ENCODE peak calls at places on chromosome 12, in nine cellular contexts. C, Y, Z, L, V, P, N, J and Q are unnamed samples.

GRCh38 chr12:112176321-112177010 is 51.1 kb downstream of the TRAFD1 start:
- DNase-seq in C (no peak), Y (no peak), Z (no peak), L (no peak), V (no peak), P (no peak), N (no peak), J (no peak), Q (no peak)

GRCh38 chr12:91817512-91817911 is 328.1 kb downstream of the BTG1 start:
- DNase-seq in C (no peak), Y (no peak), Z (no peak), L (peak; percentile 9), V (no peak), P (peak; percentile 64), N (no peak), J (peak; percentile 14), Q (peak; percentile 85)

GRCh38 chr12:16189849-16190248 is 87.6 kb downstream of the SLC15A5 start:
- DNase-seq in C (peak; percentile 58), Y (no peak), Z (peak; percentile 7), L (peak; percentile 74), V (peak; percentile 73), P (peak; percentile 61), N (no peak), J (no peak), Q (no peak)

GRCh38 chr12:11681211-11681610 is 31.7 kb downstream of the ETV6 start:
- DNase-seq in C (no peak), Y (no peak), Z (no peak), L (no peak), V (no peak), P (no peak), N (no peak), J (no peak), Q (no peak)

GRCh38 chr12:124449623-124450375 is 117.6 kb downstream of the NCOR2 start:
- DNase-seq in C (no peak), Y (no peak), Z (no peak), L (no peak), V (no peak), P (no peak), N (no peak), J (no peak), Q (no peak)

GRCh38 chr12:88052686-88053085 is 23.5 kb upstream of the C12orf50 start:
- DNase-seq in C (peak; percentile 60), Y (no peak), Z (peak; percentile 67), L (peak; percentile 78), V (peak; percentile 71), P (peak; percentile 48), N (peak; percentile 15), J (peak; percentile 52), Q (no peak)

GRCh38 chr12:9813821-9814798 is 13.2 kb upstream of the KLRF1 start:
- DNase-seq in C (peak; percentile 67), Y (peak; percentile 60), Z (peak; percentile 30), L (peak; percentile 70), V (peak; percentile 66), P (peak; percentile 46), N (peak; percentile 78), J (peak; percentile 42), Q (no peak)

GRCh38 chr12:88416786-88417185 is 163.5 kb downstream of the KITLG start:
- DNase-seq in C (peak; percentile 60), Y (no peak), Z (no peak), L (no peak), V (no peak), P (no peak), N (no peak), J (peak; percentile 20), Q (no peak)

GRCh38 chr12:50985322-50985721 is 33.0 kb downstream of the HIGD1C start:
- DNase-seq in C (peak; percentile 95), Y (peak; percentile 32), Z (peak; percentile 90), L (peak; percentile 75), V (no peak), P (peak; percentile 81), N (peak; percentile 81), J (peak; percentile 90), Q (no peak)

GRCh38 chr12:127125607-127126259 is 1141.2 kb upstream of the TMEM132C start:
- DNase-seq in C (peak; percentile 94), Y (no peak), Z (peak; percentile 74), L (peak; percentile 85), V (peak; percentile 95), P (peak; percentile 72), N (no peak), J (peak; percentile 91), Q (no peak)

GRCh38 chr12:52506858-52507715 is 13.1 kb downstream of the KRT5 start:
- DNase-seq in C (peak; percentile 77), Y (no peak), Z (peak; percentile 77), L (peak; percentile 96), V (peak; percentile 61), P (peak; percentile 70), N (no peak), J (peak; percentile 75), Q (peak; percentile 10)

GRCh38 chr12:3725267-3726115 is 27.4 kb downstream of the CRACR2A start:
- DNase-seq in C (peak; percentile 30), Y (no peak), Z (peak; percentile 3), L (peak; percentile 29), V (no peak), P (peak; percentile 58), N (peak; percentile 31), J (peak; percentile 62), Q (no peak)

GRCh38 chr12:509494-509893 is 49.8 kb downstream of the B4GALNT3 start:
- DNase-seq in C (peak; percentile 40), Y (no peak), Z (no peak), L (peak; percentile 30), V (no peak), P (no peak), N (no peak), J (no peak), Q (no peak)

GRCh38 chr12:93851245-93851665 is 174.1 kb downstream of the CRADD start:
- DNase-seq in C (no peak), Y (no peak), Z (no peak), L (no peak), V (no peak), P (no peak), N (no peak), J (no peak), Q (no peak)

GRCh38 chr12:57631566-57632368 is 1.2 kb downstream of the B4GALNT1 start:
- DNase-seq in C (no peak), Y (no peak), Z (peak; percentile 21), L (no peak), V (no peak), P (peak; percentile 15), N (no peak), J (no peak), Q (no peak)

DNA sequence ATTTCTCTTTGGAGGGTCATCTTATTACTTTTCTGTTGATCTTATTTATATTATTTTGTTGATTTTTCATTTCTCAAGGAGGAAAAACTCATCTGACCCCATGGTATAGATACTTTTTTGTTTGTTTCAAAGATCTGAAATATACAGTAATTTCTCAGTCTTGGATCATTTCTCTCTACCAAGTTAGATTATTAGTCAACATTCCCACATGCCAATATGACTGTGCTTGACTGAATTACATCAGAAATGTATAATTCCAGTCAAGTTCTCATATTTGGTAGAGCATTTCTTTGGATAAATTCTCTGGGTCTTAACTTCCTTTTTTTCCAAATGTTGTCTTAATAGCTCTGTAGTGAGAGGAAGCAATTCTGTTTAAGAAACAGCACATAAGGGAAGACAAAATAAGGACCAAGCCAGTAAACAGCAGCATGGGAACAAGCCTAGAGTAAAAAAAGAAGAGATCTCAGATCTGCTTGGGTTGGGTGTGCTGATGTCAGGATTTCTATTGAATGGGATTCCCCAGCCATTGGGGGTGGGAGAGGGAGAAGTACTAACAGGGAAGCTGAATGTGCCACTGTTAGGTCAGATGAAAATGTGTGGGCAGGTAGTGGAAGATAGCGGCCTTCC is 14.3 kb upstream of the DYRK2 start:
- DNase-seq in C (peak; percentile 30), Y (no peak), Z (no peak), L (no peak), V (no peak), P (no peak), N (no peak), J (no peak), Q (no peak)
- H3K4me3 ChIP-seq in C (no peak overlapping the region), Y (no peak overlapping the region), Z (no peak overlapping the region), L (no peak overlapping the region), V (no peak overlapping the region), P (no peak overlapping the region), N (no peak overlapping the region), J (no peak overlapping the region), Q (no peak overlapping the region)

GRCh38 chr12:45633733-45634132 is 95.8 kb upstream of the ARID2 start:
- DNase-seq in C (no peak), Y (no peak), Z (no peak), L (no peak), V (no peak), P (no peak), N (no peak), J (no peak), Q (no peak)

GRCh38 chr12:45634273-45634917 is 95.1 kb upstream of the ARID2 start:
- DNase-seq in C (no peak), Y (no peak), Z (no peak), L (no peak), V (no peak), P (no peak), N (no peak), J (no peak), Q (no peak)

GRCh38 chr12:45629292-45629691 is 100.2 kb upstream of the ARID2 start:
- DNase-seq in C (no peak), Y (no peak), Z (no peak), L (no peak), V (no peak), P (no peak), N (no peak), J (no peak), Q (no peak)
- H3K4me3 ChIP-seq in C (no peak overlapping the region), Y (no peak overlapping the region), Z (no peak overlapping the region), L (no peak overlapping the region), V (no peak overlapping the region), P (no peak overlapping the region), N (no peak overlapping the region), J (no peak overlapping the region), Q (no peak overlapping the region)

GRCh38 chr12:110577717-110578521 is 5.2 kb downstream of the PPTC7 start:
- DNase-seq in C (peak; percentile 94), Y (no peak), Z (peak; percentile 84), L (peak; percentile 82), V (peak; percentile 48), P (peak; percentile 89), N (no peak), J (peak; percentile 94), Q (no peak)
- H3K4me3 ChIP-seq in C (peak overlapping the region; percentile 68), Y (peak overlapping the region; percentile 4), Z (peak overlapping the region; percentile 77), L (no peak overlapping the region), V (peak overlapping the region; percentile 19), P (peak overlapping the region; percentile 22), N (no peak overlapping the region), J (peak overlapping the region; percentile 24), Q (no peak overlapping the region)

GRCh38 chr12:122740351-122740750 is 9.7 kb upstream of the HCAR1 start:
- DNase-seq in C (peak; percentile 11), Y (no peak), Z (no peak), L (no peak), V (peak; percentile 45), P (no peak), N (no peak), J (peak; percentile 40), Q (no peak)
- H3K4me3 ChIP-seq in C (no peak overlapping the region), Y (no peak overlapping the region), Z (no peak overlapping the region), L (no peak overlapping the region), V (no peak overlapping the region), P (no peak overlapping the region), N (no peak overlapping the region), J (no peak overlapping the region), Q (no peak overlapping the region)